ENCODE peak calls at places on chromosomes 13 and 19, in nine cellular contexts. One of them, this sample, is unnamed.
A peak's percentile ranks its signal among the peaks of the same experiment; 100 is the strongest.

GRCh38 chr19:30214651-30215051 is 157.5 kb upstream of the ZNF536 start:
- DNase-seq in H1: no peak
- DNase-seq in fibroblast of the conjunctiva: no peak
- DNase-seq in GM04503: no peak
- DNase-seq in naive thymus-derived CD8-positive, alpha-beta T cell: no peak
- DNase-seq in activated CD4-positive, alpha-beta T cell treated with anti-CD3 and anti-CD28 coated beads for 1 hour: no peak
- DNase-seq in smooth muscle cell of the brain vasculature: no peak
- DNase-seq in CD4-positive, alpha-beta T cell: no peak
- DNase-seq in H54: no peak
- DNase-seq in this sample: no peak

GRCh38 chr13:113907637-113908617 is 44.1 kb upstream of the GAS6 start:
- DNase-seq in CD4-positive, alpha-beta T cell: no peak
- DNase-seq in smooth muscle cell of the brain vasculature: no peak
- DNase-seq in H54: no peak
- DNase-seq in fibroblast of the conjunctiva: no peak
- DNase-seq in GM04503: peak; percentile 67
- DNase-seq in H1: no peak
- DNase-seq in naive thymus-derived CD8-positive, alpha-beta T cell: no peak
- DNase-seq in activated CD4-positive, alpha-beta T cell treated with anti-CD3 and anti-CD28 coated beads for 1 hour: no peak
- DNase-seq in this sample: no peak

GRCh38 chr13:22092791-22093545 is 422.1 kb downstream of the FGF9 start:
- DNase-seq in smooth muscle cell of the brain vasculature: no peak
- DNase-seq in CD4-positive, alpha-beta T cell: no peak
- DNase-seq in activated CD4-positive, alpha-beta T cell treated with anti-CD3 and anti-CD28 coated beads for 1 hour: no peak
- DNase-seq in fibroblast of the conjunctiva: no peak
- DNase-seq in H1: no peak
- DNase-seq in naive thymus-derived CD8-positive, alpha-beta T cell: no peak
- DNase-seq in GM04503: no peak
- DNase-seq in H54: no peak
- DNase-seq in this sample: no peak

GRCh38 chr19:13095393-13095784 is 7.3 kb downstream of the LYL1 start:
- DNase-seq in naive thymus-derived CD8-positive, alpha-beta T cell: no peak
- DNase-seq in smooth muscle cell of the brain vasculature: no peak
- DNase-seq in activated CD4-positive, alpha-beta T cell treated with anti-CD3 and anti-CD28 coated beads for 1 hour: no peak
- DNase-seq in H54: no peak
- DNase-seq in GM04503: no peak
- DNase-seq in H1: no peak
- DNase-seq in fibroblast of the conjunctiva: no peak
- DNase-seq in CD4-positive, alpha-beta T cell: no peak
- DNase-seq in this sample: no peak

GRCh38 chr19:17052439-17052838 is 22.8 kb downstream of the HAUS8 start:
- DNase-seq in naive thymus-derived CD8-positive, alpha-beta T cell: no peak
- DNase-seq in activated CD4-positive, alpha-beta T cell treated with anti-CD3 and anti-CD28 coated beads for 1 hour: no peak
- DNase-seq in H54: no peak
- DNase-seq in CD4-positive, alpha-beta T cell: no peak
- DNase-seq in GM04503: no peak
- DNase-seq in fibroblast of the conjunctiva: no peak
- DNase-seq in smooth muscle cell of the brain vasculature: no peak
- DNase-seq in H1: no peak
- DNase-seq in this sample: no peak

GRCh38 chr19:48466571-48467325 is 2.4 kb upstream of the CYTH2 start:
- DNase-seq in H1: no peak
- DNase-seq in naive thymus-derived CD8-positive, alpha-beta T cell: no peak
- DNase-seq in fibroblast of the conjunctiva: no peak
- DNase-seq in activated CD4-positive, alpha-beta T cell treated with anti-CD3 and anti-CD28 coated beads for 1 hour: no peak
- DNase-seq in smooth muscle cell of the brain vasculature: no peak
- DNase-seq in H54: peak; percentile 69
- DNase-seq in CD4-positive, alpha-beta T cell: no peak
- DNase-seq in GM04503: no peak
- DNase-seq in this sample: no peak

GRCh38 chr19:41297628-41298326 is 12.2 kb upstream of the CCDC97 start:
- DNase-seq in GM04503: no peak
- DNase-seq in fibroblast of the conjunctiva: no peak
- DNase-seq in H1: no peak
- DNase-seq in smooth muscle cell of the brain vasculature: no peak
- DNase-seq in CD4-positive, alpha-beta T cell: no peak
- DNase-seq in naive thymus-derived CD8-positive, alpha-beta T cell: no peak
- DNase-seq in activated CD4-positive, alpha-beta T cell treated with anti-CD3 and anti-CD28 coated beads for 1 hour: no peak
- DNase-seq in H54: no peak
- DNase-seq in this sample: no peak

GRCh38 chr19:44653977-44654784 is 10.5 kb downstream of the PVR start:
- DNase-seq in H1: no peak
- DNase-seq in smooth muscle cell of the brain vasculature: no peak
- DNase-seq in activated CD4-positive, alpha-beta T cell treated with anti-CD3 and anti-CD28 coated beads for 1 hour: peak; percentile 52
- DNase-seq in CD4-positive, alpha-beta T cell: peak; percentile 54
- DNase-seq in GM04503: no peak
- DNase-seq in fibroblast of the conjunctiva: no peak
- DNase-seq in H54: peak; percentile 24
- DNase-seq in naive thymus-derived CD8-positive, alpha-beta T cell: peak; percentile 62
- DNase-seq in this sample: peak; percentile 49

GRCh38 chr13:95020298-95020987 is 280.8 kb downstream of the ABCC4 start:
- DNase-seq in GM04503: no peak
- DNase-seq in H1: no peak
- DNase-seq in naive thymus-derived CD8-positive, alpha-beta T cell: no peak
- DNase-seq in CD4-positive, alpha-beta T cell: no peak
- DNase-seq in fibroblast of the conjunctiva: no peak
- DNase-seq in activated CD4-positive, alpha-beta T cell treated with anti-CD3 and anti-CD28 coated beads for 1 hour: no peak
- DNase-seq in H54: no peak
- DNase-seq in smooth muscle cell of the brain vasculature: no peak
- DNase-seq in this sample: no peak

GRCh38 chr13:47112900-47113299 is 216.0 kb upstream of the HTR2A start:
- DNase-seq in fibroblast of the conjunctiva: no peak
- DNase-seq in H54: no peak
- DNase-seq in CD4-positive, alpha-beta T cell: no peak
- DNase-seq in activated CD4-positive, alpha-beta T cell treated with anti-CD3 and anti-CD28 coated beads for 1 hour: no peak
- DNase-seq in GM04503: no peak
- DNase-seq in smooth muscle cell of the brain vasculature: no peak
- DNase-seq in naive thymus-derived CD8-positive, alpha-beta T cell: no peak
- DNase-seq in H1: no peak
- DNase-seq in this sample: no peak

GRCh38 chr19:49676136-49676689 is 858 bp upstream of the PRMT1 start:
- DNase-seq in H1: peak; percentile 82
- DNase-seq in naive thymus-derived CD8-positive, alpha-beta T cell: peak; percentile 28
- DNase-seq in CD4-positive, alpha-beta T cell: no peak
- DNase-seq in fibroblast of the conjunctiva: peak; percentile 92
- DNase-seq in H54: peak; percentile 75
- DNase-seq in activated CD4-positive, alpha-beta T cell treated with anti-CD3 and anti-CD28 coated beads for 1 hour: no peak
- DNase-seq in smooth muscle cell of the brain vasculature: peak; percentile 91
- DNase-seq in GM04503: no peak
- DNase-seq in this sample: peak; percentile 41

GRCh38 chr13:31982540-31982939 is 49.0 kb upstream of the FRY start:
- DNase-seq in H1: no peak
- DNase-seq in fibroblast of the conjunctiva: peak; percentile 46
- DNase-seq in GM04503: peak; percentile 44
- DNase-seq in naive thymus-derived CD8-positive, alpha-beta T cell: no peak
- DNase-seq in smooth muscle cell of the brain vasculature: peak; percentile 78
- DNase-seq in H54: no peak
- DNase-seq in activated CD4-positive, alpha-beta T cell treated with anti-CD3 and anti-CD28 coated beads for 1 hour: no peak
- DNase-seq in CD4-positive, alpha-beta T cell: no peak
- DNase-seq in this sample: no peak

GRCh38 chr19:48480151-48480475 is 10.9 kb downstream of the CYTH2 start:
- DNase-seq in activated CD4-positive, alpha-beta T cell treated with anti-CD3 and anti-CD28 coated beads for 1 hour: no peak
- DNase-seq in fibroblast of the conjunctiva: no peak
- DNase-seq in H54: no peak
- DNase-seq in smooth muscle cell of the brain vasculature: no peak
- DNase-seq in H1: no peak
- DNase-seq in GM04503: no peak
- DNase-seq in CD4-positive, alpha-beta T cell: no peak
- DNase-seq in naive thymus-derived CD8-positive, alpha-beta T cell: no peak
- DNase-seq in this sample: no peak

GRCh38 chr19:46639356-46640061 is 3.5 kb upstream of the GNG8 start:
- DNase-seq in activated CD4-positive, alpha-beta T cell treated with anti-CD3 and anti-CD28 coated beads for 1 hour: no peak
- DNase-seq in smooth muscle cell of the brain vasculature: no peak
- DNase-seq in CD4-positive, alpha-beta T cell: no peak
- DNase-seq in H1: no peak
- DNase-seq in GM04503: peak; percentile 40
- DNase-seq in naive thymus-derived CD8-positive, alpha-beta T cell: no peak
- DNase-seq in fibroblast of the conjunctiva: peak; percentile 65
- DNase-seq in H54: no peak
- DNase-seq in this sample: no peak

GRCh38 chr13:25281193-25281936 is 5.9 kb downstream of the MTMR6 start:
- DNase-seq in smooth muscle cell of the brain vasculature: no peak
- DNase-seq in GM04503: no peak
- DNase-seq in naive thymus-derived CD8-positive, alpha-beta T cell: no peak
- DNase-seq in activated CD4-positive, alpha-beta T cell treated with anti-CD3 and anti-CD28 coated beads for 1 hour: no peak
- DNase-seq in H1: no peak
- DNase-seq in H54: no peak
- DNase-seq in CD4-positive, alpha-beta T cell: no peak
- DNase-seq in fibroblast of the conjunctiva: no peak
- DNase-seq in this sample: no peak

GRCh38 chr19:38685666-38686529 is 38.4 kb downstream of the ACTN4 start:
- DNase-seq in H1: no peak
- DNase-seq in CD4-positive, alpha-beta T cell: no peak
- DNase-seq in activated CD4-positive, alpha-beta T cell treated with anti-CD3 and anti-CD28 coated beads for 1 hour: no peak
- DNase-seq in GM04503: no peak
- DNase-seq in naive thymus-derived CD8-positive, alpha-beta T cell: no peak
- DNase-seq in H54: no peak
- DNase-seq in smooth muscle cell of the brain vasculature: no peak
- DNase-seq in fibroblast of the conjunctiva: no peak
- DNase-seq in this sample: no peak